ENCODE peak calls at places on chromosomes 4 and X, in five cellular contexts. One of them, this sample, is unnamed. For H3K9me3 and H3K4me1, the result is how much of the 10 kb centered on the place peaks cover.

GRCh38 chrX:14496674-14497073 is 32.7 kb upstream of the GLRA2 start:
- DNase-seq in uterus: no peak
- DNase-seq in lung: no peak
- DNase-seq in PC-9: no peak
- DNase-seq in transverse colon: no peak
- DNase-seq in this sample: no peak

GRCh38 chr4:54063737-54064316 is 578 bp downstream of the CHIC2 start:
- DNase-seq in PC-9: no peak
- DNase-seq in transverse colon: peak
- DNase-seq in lung: peak
- DNase-seq in uterus: peak
- DNase-seq in this sample: peak

GRCh38 chr4:146054676-146055075 is 116.1 kb upstream of the ZNF827 start:
- DNase-seq in uterus: no peak
- DNase-seq in transverse colon: no peak
- DNase-seq in PC-9: no peak
- DNase-seq in lung: no peak
- DNase-seq in this sample: no peak

GRCh38 chr4:114423582-114423981 is 175.0 kb upstream of the UGT8 start:
- DNase-seq in transverse colon: no peak
- DNase-seq in lung: no peak
- DNase-seq in uterus: no peak
- DNase-seq in PC-9: no peak
- DNase-seq in this sample: no peak

GRCh38 chrX:95797344-95797743 is 887.3 kb upstream of the DIAPH2 start:
- DNase-seq in PC-9: no peak
- DNase-seq in transverse colon: no peak
- DNase-seq in lung: no peak
- DNase-seq in uterus: no peak
- DNase-seq in this sample: no peak

GRCh38 chrX:77415882-77416281 is 31.3 kb upstream of the FGF16 start:
- DNase-seq in uterus: no peak
- DNase-seq in lung: no peak
- DNase-seq in transverse colon: no peak
- DNase-seq in PC-9: no peak
- DNase-seq in this sample: no peak

GRCh38 chr4:160202802-160203201 is 1099.9 kb downstream of the RAPGEF2 start:
- DNase-seq in lung: no peak
- DNase-seq in PC-9: peak
- DNase-seq in uterus: no peak
- DNase-seq in transverse colon: no peak
- DNase-seq in this sample: no peak

GRCh38 chrX:57137481-57137880 is 284 bp upstream of the SPIN2A start:
- DNase-seq in PC-9: no peak
- DNase-seq in transverse colon: no peak
- DNase-seq in lung: no peak
- DNase-seq in uterus: no peak
- DNase-seq in this sample: no peak

GRCh38 chr4:128524311-128524710 is 236.7 kb upstream of the PGRMC2 start:
- DNase-seq in uterus: peak
- DNase-seq in PC-9: peak
- DNase-seq in transverse colon: peak
- DNase-seq in lung: peak
- DNase-seq in this sample: no peak

GRCh38 chr4:82519072-82519471 is 42.7 kb downstream of the TMEM150C start:
- DNase-seq in lung: no peak
- DNase-seq in transverse colon: no peak
- DNase-seq in PC-9: peak
- DNase-seq in uterus: no peak
- DNase-seq in this sample: peak

GRCh38 chrX:131677655-131678628 is 134.1 kb downstream of the OR13H1 start:
- DNase-seq in transverse colon: peak
- DNase-seq in PC-9: peak
- DNase-seq in uterus: peak
- DNase-seq in lung: no peak
- DNase-seq in this sample: peak

GRCh38 chr4:151169900-151170299 is 70.5 kb downstream of the RPS3A start:
- DNase-seq in uterus: no peak
- DNase-seq in transverse colon: no peak
- DNase-seq in lung: no peak
- DNase-seq in PC-9: no peak
- DNase-seq in this sample: no peak

GRCh38 chr4:100738388-100739165 is 220.8 kb upstream of the EMCN start:
- DNase-seq in transverse colon: peak
- DNase-seq in PC-9: peak
- DNase-seq in uterus: no peak
- DNase-seq in lung: no peak
- DNase-seq in this sample: no peak

GRCh38 chr4:925771-926500 is 6.2 kb downstream of the GAK start:
- DNase-seq in transverse colon: no peak
- DNase-seq in uterus: no peak
- DNase-seq in PC-9: no peak
- DNase-seq in lung: no peak
- DNase-seq in this sample: no peak

GRCh38 chr4:110963621-110964020 is 340.7 kb upstream of the PITX2 start:
- DNase-seq in uterus: no peak
- DNase-seq in lung: no peak
- DNase-seq in transverse colon: no peak
- DNase-seq in PC-9: no peak
- DNase-seq in this sample: no peak

GRCh38 chr4:7331682-7332000 is 103.1 kb downstream of the PSAPL1 start:
- DNase-seq in uterus: no peak
- DNase-seq in PC-9: no peak
- DNase-seq in transverse colon: no peak
- DNase-seq in lung: no peak
- DNase-seq in this sample: no peak

GRCh38 chrX:46626566-46626965 is 53.0 kb downstream of the CHST7 start:
- DNase-seq in uterus: no peak
- DNase-seq in lung: no peak
- DNase-seq in PC-9: no peak
- DNase-seq in transverse colon: no peak
- DNase-seq in this sample: no peak

GRCh38 chr4:16196482-16197393 is 29.5 kb downstream of the TAPT1 start:
- DNase-seq in uterus: no peak
- DNase-seq in PC-9: peak
- DNase-seq in lung: no peak
- DNase-seq in transverse colon: no peak
- DNase-seq in this sample: no peak

GRCh38 chrX:109826954-109827708 is 94.1 kb upstream of the ACSL4 start:
- DNase-seq in uterus: no peak
- DNase-seq in lung: no peak
- DNase-seq in transverse colon: no peak
- DNase-seq in PC-9: peak
- DNase-seq in this sample: peak

GRCh38 chrX:129772796-129773431 is 6.8 kb upstream of the SASH3 start:
- DNase-seq in transverse colon: peak
- DNase-seq in PC-9: no peak
- DNase-seq in uterus: no peak
- DNase-seq in lung: peak
- DNase-seq in this sample: no peak

GRCh38 chr4:726235-726787 is 20.7 kb downstream of the PCGF3 start:
- DNase-seq in uterus: no peak
- DNase-seq in PC-9: no peak
- DNase-seq in lung: no peak
- DNase-seq in transverse colon: no peak
- DNase-seq in this sample: no peak

GRCh38 chr4:8829584-8829983 is 42.1 kb downstream of the HMX1 start:
- DNase-seq in transverse colon: no peak
- DNase-seq in uterus: no peak
- DNase-seq in PC-9: no peak
- DNase-seq in lung: no peak
- DNase-seq in this sample: no peak

GRCh38 chr4:157459789-157460188 is 239.3 kb downstream of the GRIA2 start:
- DNase-seq in uterus: no peak
- DNase-seq in PC-9: no peak
- DNase-seq in lung: no peak
- DNase-seq in transverse colon: no peak
- DNase-seq in this sample: no peak

GRCh38 chr4:148376151-148376550 is 66.1 kb downstream of the NR3C2 start:
- DNase-seq in lung: peak
- DNase-seq in transverse colon: peak
- DNase-seq in PC-9: peak
- DNase-seq in uterus: no peak
- DNase-seq in this sample: no peak

GRCh38 chrX:125710403-125711062 is 390.9 kb downstream of the TEX13C start:
- DNase-seq in transverse colon: no peak
- DNase-seq in lung: no peak
- DNase-seq in uterus: no peak
- DNase-seq in PC-9: no peak
- DNase-seq in this sample: no peak

GRCh38 chr4:70603856-70604255 is 11.8 kb downstream of the AMBN start:
- DNase-seq in uterus: no peak
- DNase-seq in PC-9: no peak
- DNase-seq in lung: no peak
- DNase-seq in transverse colon: no peak
- DNase-seq in this sample: no peak

GRCh38 chr4:163385466-163385865 is 41.8 kb downstream of the NPY5R start:
- DNase-seq in transverse colon: no peak
- DNase-seq in PC-9: peak
- DNase-seq in lung: no peak
- DNase-seq in uterus: no peak
- DNase-seq in this sample: no peak

GRCh38 chr4:98720871-98721480 is 62.6 kb upstream of the TSPAN5 start:
- DNase-seq in lung: no peak
- DNase-seq in PC-9: peak
- DNase-seq in transverse colon: no peak
- DNase-seq in uterus: no peak
- DNase-seq in this sample: no peak

GRCh38 chr4:5783486-5783885 is 72.5 kb downstream of the EVC start:
- DNase-seq in uterus: no peak
- DNase-seq in lung: no peak
- DNase-seq in PC-9: no peak
- DNase-seq in transverse colon: no peak
- DNase-seq in this sample: no peak

GRCh38 chr4:182354867-182355266 is 111.7 kb downstream of the TENM3 start:
- DNase-seq in transverse colon: no peak
- DNase-seq in lung: no peak
- DNase-seq in PC-9: no peak
- DNase-seq in uterus: no peak
- DNase-seq in this sample: no peak

DNA sequence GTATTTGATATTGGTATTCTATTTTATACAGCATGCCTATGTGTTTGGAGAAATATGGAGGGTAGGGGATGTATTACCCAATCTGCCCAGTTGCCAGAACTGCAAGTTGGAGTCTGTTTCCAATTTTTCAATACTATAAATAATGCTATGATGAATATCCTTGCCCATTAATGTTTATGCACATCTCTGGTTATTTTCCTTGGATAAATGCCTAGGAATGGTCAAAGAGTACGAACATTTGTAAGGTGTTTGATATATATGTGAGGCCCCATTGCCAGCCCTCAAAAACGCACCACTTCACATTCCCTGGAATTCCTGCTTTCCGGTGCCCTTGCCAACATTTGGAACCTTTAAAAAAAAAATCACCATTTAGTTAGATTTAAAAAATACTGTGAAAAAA is 34.3 kb downstream of the CLDN34 start:
- DNase-seq in transverse colon: no peak
- DNase-seq in lung: no peak
- DNase-seq in PC-9: no peak
- DNase-seq in uterus: no peak
- DNase-seq in this sample: no peak
- H3K4me3 ChIP-seq in transverse colon: no peak
- H3K4me3 ChIP-seq in lung: no peak
- H3K4me3 ChIP-seq in PC-9: no peak
- H3K4me3 ChIP-seq in uterus: no peak
- H3K4me3 ChIP-seq in this sample: no peak

DNA sequence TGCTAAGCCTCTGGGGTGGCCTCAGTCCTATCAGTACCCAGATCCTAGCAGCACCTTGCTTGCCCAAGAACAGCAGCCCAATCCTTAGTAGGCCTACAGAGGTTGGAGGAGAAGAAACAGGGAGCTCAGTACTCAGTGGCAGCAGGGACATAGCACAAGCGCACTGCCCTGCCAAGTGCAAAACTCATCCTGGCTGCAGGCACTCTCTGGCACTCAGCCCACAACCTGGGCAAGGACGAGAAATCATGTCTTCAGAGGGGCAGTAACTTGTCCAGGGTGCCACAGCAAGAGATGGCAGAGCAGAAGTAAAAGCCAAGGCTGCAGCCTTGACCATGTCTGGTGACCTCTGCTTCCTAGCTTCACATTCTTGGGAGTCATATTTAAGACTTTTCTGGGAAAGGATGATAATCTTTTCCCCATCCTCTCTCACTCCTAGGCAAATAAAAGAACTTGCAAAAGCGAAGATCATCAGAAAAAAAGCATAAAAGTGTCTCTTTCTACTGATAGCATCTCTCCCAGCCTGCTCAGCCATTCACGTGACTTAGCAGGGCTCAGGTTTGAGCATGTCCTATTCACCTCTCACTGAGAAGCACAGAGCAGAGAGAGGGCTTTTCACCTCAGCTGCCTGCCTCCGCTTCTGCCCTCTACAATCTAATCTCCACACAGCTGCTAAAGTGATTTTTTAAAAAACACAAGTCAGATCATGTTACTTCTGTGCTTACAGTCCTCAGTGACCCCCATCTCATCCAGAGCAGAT is 37.2 kb upstream of the MAGEA4 start:
- DNase-seq in uterus: no peak
- DNase-seq in lung: no peak
- DNase-seq in PC-9: no peak
- DNase-seq in transverse colon: no peak
- DNase-seq in this sample: no peak
- H3K9me3 ChIP-seq in uterus: under half
- H3K9me3 ChIP-seq in lung: under half
- H3K9me3 ChIP-seq in PC-9: under half
- H3K9me3 ChIP-seq in transverse colon: under half
- H3K9me3 ChIP-seq in this sample: under half

DNA sequence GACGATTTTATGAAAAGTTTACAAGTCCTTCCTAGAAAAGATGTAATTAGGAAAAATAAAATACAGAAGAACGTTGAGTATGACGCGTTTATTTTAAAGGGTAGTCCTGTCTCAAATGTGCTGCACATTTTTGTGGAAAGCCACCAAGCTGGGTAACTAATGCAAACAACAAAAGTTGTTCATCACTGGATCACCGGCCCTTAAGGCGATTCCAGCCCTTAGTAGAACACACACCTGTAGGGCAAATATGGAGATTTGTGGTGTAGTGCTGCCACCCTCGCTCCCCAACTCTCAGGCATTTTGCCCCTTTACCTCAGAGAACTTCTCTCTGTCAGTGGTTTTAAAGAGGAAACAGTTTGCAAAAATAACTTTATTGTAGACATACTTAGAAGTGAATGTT is 1.9 kb downstream of the TBL1X start:
- DNase-seq in uterus: no peak
- DNase-seq in PC-9: no peak
- DNase-seq in lung: no peak
- DNase-seq in transverse colon: no peak
- DNase-seq in this sample: no peak
- H3K4me1 ChIP-seq in uterus: under half
- H3K4me1 ChIP-seq in PC-9: under half
- H3K4me1 ChIP-seq in lung: under half
- H3K4me1 ChIP-seq in transverse colon: under half
- H3K4me1 ChIP-seq in this sample: under half

GRCh38 chr4:10496200-10496599 is 39.0 kb upstream of the ZNF518B start:
- DNase-seq in uterus: no peak
- DNase-seq in transverse colon: no peak
- DNase-seq in PC-9: no peak
- DNase-seq in lung: no peak
- DNase-seq in this sample: no peak
- H3K4me3 ChIP-seq in uterus: no peak
- H3K4me3 ChIP-seq in transverse colon: no peak
- H3K4me3 ChIP-seq in PC-9: no peak
- H3K4me3 ChIP-seq in lung: no peak
- H3K4me3 ChIP-seq in this sample: no peak